ENCODE peak calls at places on chromosomes 7 and 10, in four cellular contexts. K is iris pigment epithelial cell, U is A549, X is thoracic aorta. R is an unnamed sample.

GRCh38 chr7:92820191-92820590 is 16.2 kb downstream of the CDK6 start:
- DNase-seq in K (peak), U (no peak), X (no peak), R (no peak)

GRCh38 chr10:79019441-79019840 is 49.3 kb upstream of the ZMIZ1 start:
- DNase-seq in K (no peak), U (no peak), X (no peak), R (no peak)

GRCh38 chr7:151243411-151244155 is 4.9 kb downstream of the SMARCD3 start:
- DNase-seq in K (no peak), U (no peak), X (no peak), R (no peak)

GRCh38 chr10:98619446-98619845 is 172.7 kb upstream of the HPS1 start:
- DNase-seq in K (no peak), U (no peak), X (no peak), R (no peak)

GRCh38 chr7:158260567-158261361 is 326.9 kb downstream of the PTPRN2 start:
- DNase-seq in K (no peak), U (no peak), X (no peak), R (no peak)

GRCh38 chr10:11160982-11161554 is 143.4 kb downstream of the CELF2 start:
- DNase-seq in K (no peak), U (no peak), X (no peak), R (no peak)

GRCh38 chr7:33185786-33186185 is 56.4 kb downstream of the BBS9 start:
- DNase-seq in K (peak), U (peak), X (no peak), R (peak)

GRCh38 chr7:128352138-128352537 is 8.4 kb upstream of the RBM28 start:
- DNase-seq in K (peak), U (peak), X (no peak), R (no peak)

GRCh38 chr7:45876519-45876918 is 3.6 kb upstream of the CCDC201 start:
- DNase-seq in K (no peak), U (no peak), X (no peak), R (no peak)